ENCODE peak calls at places on chromosomes 3 and 15, in four cellular contexts. One of them, this sample, is unnamed.

GRCh38 chr3:7190094-7190493 is 329.2 kb downstream of the GRM7 start:
- DNase-seq in fibroblast of pulmonary artery: peak
- DNase-seq in kidney: no peak
- DNase-seq in HFFc6: no peak
- DNase-seq in this sample: no peak

GRCh38 chr3:29889230-29889629 is 608.4 kb downstream of the RBMS3 start:
- DNase-seq in fibroblast of pulmonary artery: peak
- DNase-seq in HFFc6: peak
- DNase-seq in kidney: no peak
- DNase-seq in this sample: no peak

GRCh38 chr15:62684143-62684808 is 358.3 kb upstream of the TPM1 start:
- DNase-seq in HFFc6: no peak
- DNase-seq in fibroblast of pulmonary artery: no peak
- DNase-seq in kidney: no peak
- DNase-seq in this sample: no peak

GRCh38 chr3:122314467-122314866 is 10.6 kb upstream of the CSTA start:
- DNase-seq in kidney: no peak
- DNase-seq in HFFc6: no peak
- DNase-seq in fibroblast of pulmonary artery: no peak
- DNase-seq in this sample: no peak

GRCh38 chr3:178382388-178383061 is 153.7 kb upstream of the KCNMB2 start:
- DNase-seq in fibroblast of pulmonary artery: peak
- DNase-seq in kidney: no peak
- DNase-seq in HFFc6: peak
- DNase-seq in this sample: no peak

GRCh38 chr3:126259411-126260391 is 79.3 kb upstream of the ALDH1L1 start:
- DNase-seq in HFFc6: no peak
- DNase-seq in fibroblast of pulmonary artery: peak
- DNase-seq in kidney: no peak
- DNase-seq in this sample: no peak

GRCh38 chr3:8875831-8876230 is 87.4 kb downstream of the RAD18 start:
- DNase-seq in HFFc6: no peak
- DNase-seq in kidney: no peak
- DNase-seq in fibroblast of pulmonary artery: no peak
- DNase-seq in this sample: no peak

GRCh38 chr15:60590935-60591490 is 112.1 kb upstream of the ICE2 start:
- DNase-seq in kidney: peak
- DNase-seq in HFFc6: peak
- DNase-seq in fibroblast of pulmonary artery: peak
- DNase-seq in this sample: peak

GRCh38 chr3:156400735-156401134 is 154.2 kb downstream of the SSR3 start:
- DNase-seq in kidney: no peak
- DNase-seq in fibroblast of pulmonary artery: no peak
- DNase-seq in HFFc6: no peak
- DNase-seq in this sample: no peak

GRCh38 chr3:8988791-8989558 is 25.7 kb upstream of the RAD18 start:
- DNase-seq in fibroblast of pulmonary artery: no peak
- DNase-seq in kidney: no peak
- DNase-seq in HFFc6: no peak
- DNase-seq in this sample: no peak

GRCh38 chr3:122427857-122428471 is 12.1 kb upstream of the WDR5B start:
- DNase-seq in fibroblast of pulmonary artery: no peak
- DNase-seq in HFFc6: no peak
- DNase-seq in kidney: no peak
- DNase-seq in this sample: no peak

GRCh38 chr3:126734324-126734723 is 30.3 kb downstream of the CHCHD6 start:
- DNase-seq in HFFc6: no peak
- DNase-seq in fibroblast of pulmonary artery: no peak
- DNase-seq in kidney: no peak
- DNase-seq in this sample: no peak

GRCh38 chr15:80587816-80588456 is 107.2 kb upstream of the ABHD17C start:
- DNase-seq in fibroblast of pulmonary artery: peak
- DNase-seq in kidney: no peak
- DNase-seq in HFFc6: peak
- DNase-seq in this sample: no peak

GRCh38 chr15:29054171-29055045 is 168.6 kb downstream of the APBA2 start:
- DNase-seq in kidney: no peak
- DNase-seq in fibroblast of pulmonary artery: no peak
- DNase-seq in HFFc6: no peak
- DNase-seq in this sample: no peak

GRCh38 chr3:4828279-4829030 is 150.8 kb upstream of the BHLHE40 start:
- DNase-seq in HFFc6: peak
- DNase-seq in kidney: no peak
- DNase-seq in fibroblast of pulmonary artery: peak
- DNase-seq in this sample: peak

GRCh38 chr15:68464451-68465090 is 32.6 kb upstream of the ITGA11 start:
- DNase-seq in fibroblast of pulmonary artery: peak
- DNase-seq in kidney: no peak
- DNase-seq in HFFc6: peak
- DNase-seq in this sample: no peak

GRCh38 chr3:23567917-23568316 is 237.8 kb upstream of the UBE2E1 start:
- DNase-seq in HFFc6: peak
- DNase-seq in kidney: no peak
- DNase-seq in fibroblast of pulmonary artery: peak
- DNase-seq in this sample: no peak

GRCh38 chr3:133893683-133894333 is 1.9 kb downstream of the RAB6B start:
- DNase-seq in HFFc6: no peak
- DNase-seq in kidney: no peak
- DNase-seq in fibroblast of pulmonary artery: no peak
- DNase-seq in this sample: no peak

GRCh38 chr3:131898346-131898745 is 136.5 kb downstream of the CPNE4 start:
- DNase-seq in kidney: no peak
- DNase-seq in HFFc6: no peak
- DNase-seq in fibroblast of pulmonary artery: no peak
- DNase-seq in this sample: no peak

GRCh38 chr15:71080705-71081104 is 34.6 kb upstream of the THSD4 start:
- DNase-seq in kidney: no peak
- DNase-seq in HFFc6: peak
- DNase-seq in fibroblast of pulmonary artery: peak
- DNase-seq in this sample: no peak

GRCh38 chr3:29764603-29765254 is 483.9 kb downstream of the RBMS3 start:
- DNase-seq in HFFc6: peak
- DNase-seq in kidney: no peak
- DNase-seq in fibroblast of pulmonary artery: peak
- DNase-seq in this sample: no peak

GRCh38 chr3:149592758-149593240 is 65.0 kb downstream of the WWTR1 start:
- DNase-seq in fibroblast of pulmonary artery: no peak
- DNase-seq in HFFc6: no peak
- DNase-seq in kidney: no peak
- DNase-seq in this sample: no peak

GRCh38 chr3:191350389-191351090 is 20.2 kb upstream of the UTS2B start:
- DNase-seq in HFFc6: peak
- DNase-seq in kidney: no peak
- DNase-seq in fibroblast of pulmonary artery: peak
- DNase-seq in this sample: no peak

GRCh38 chr15:72141171-72142084 is 23.2 kb downstream of the SENP8 start:
- DNase-seq in kidney: no peak
- DNase-seq in fibroblast of pulmonary artery: no peak
- DNase-seq in HFFc6: no peak
- DNase-seq in this sample: no peak

GRCh38 chr3:126908752-126909275 is 74.1 kb upstream of the PLXNA1 start:
- DNase-seq in kidney: no peak
- DNase-seq in fibroblast of pulmonary artery: no peak
- DNase-seq in HFFc6: no peak
- DNase-seq in this sample: no peak

GRCh38 chr3:125141596-125142417 is 70.7 kb downstream of the SLC12A8 start:
- DNase-seq in fibroblast of pulmonary artery: peak
- DNase-seq in kidney: peak
- DNase-seq in HFFc6: no peak
- DNase-seq in this sample: peak

GRCh38 chr3:79767953-79768282 is at the start of gene ROBO1:
- DNase-seq in kidney: no peak
- DNase-seq in fibroblast of pulmonary artery: peak
- DNase-seq in HFFc6: no peak
- DNase-seq in this sample: no peak

GRCh38 chr3:157858821-157859220 is 247.4 kb downstream of the SHOX2 start:
- DNase-seq in HFFc6: no peak
- DNase-seq in kidney: no peak
- DNase-seq in fibroblast of pulmonary artery: no peak
- DNase-seq in this sample: no peak

GRCh38 chr15:81098349-81098748 is 35.7 kb upstream of the CFAP161 start:
- DNase-seq in HFFc6: no peak
- DNase-seq in kidney: no peak
- DNase-seq in fibroblast of pulmonary artery: no peak
- DNase-seq in this sample: no peak

GRCh38 chr3:131396170-131396569 is 14.6 kb downstream of the NUDT16 start:
- DNase-seq in fibroblast of pulmonary artery: no peak
- DNase-seq in HFFc6: no peak
- DNase-seq in kidney: no peak
- DNase-seq in this sample: no peak

GRCh38 chr15:56366211-56366610 is 985 bp downstream of the TEX9 start:
- DNase-seq in fibroblast of pulmonary artery: no peak
- DNase-seq in kidney: no peak
- DNase-seq in HFFc6: no peak
- DNase-seq in this sample: no peak

GRCh38 chr3:180633722-180634121 is 31.8 kb downstream of the TTC14 start:
- DNase-seq in HFFc6: no peak
- DNase-seq in fibroblast of pulmonary artery: no peak
- DNase-seq in kidney: no peak
- DNase-seq in this sample: no peak
- TF ChIP-seq CTCF in HFFc6: no peak
- TF ChIP-seq CTCF in fibroblast of pulmonary artery: no peak
- TF ChIP-seq CTCF in kidney: no peak
- TF ChIP-seq CTCF in this sample: no peak

GRCh38 chr3:72102057-72102711 is 317.2 kb upstream of the PROK2 start:
- DNase-seq in HFFc6: no peak
- DNase-seq in fibroblast of pulmonary artery: no peak
- DNase-seq in kidney: no peak
- DNase-seq in this sample: no peak
- TF ChIP-seq CTCF in HFFc6: no peak
- TF ChIP-seq CTCF in fibroblast of pulmonary artery: no peak
- TF ChIP-seq CTCF in kidney: no peak
- TF ChIP-seq CTCF in this sample: no peak

DNA sequence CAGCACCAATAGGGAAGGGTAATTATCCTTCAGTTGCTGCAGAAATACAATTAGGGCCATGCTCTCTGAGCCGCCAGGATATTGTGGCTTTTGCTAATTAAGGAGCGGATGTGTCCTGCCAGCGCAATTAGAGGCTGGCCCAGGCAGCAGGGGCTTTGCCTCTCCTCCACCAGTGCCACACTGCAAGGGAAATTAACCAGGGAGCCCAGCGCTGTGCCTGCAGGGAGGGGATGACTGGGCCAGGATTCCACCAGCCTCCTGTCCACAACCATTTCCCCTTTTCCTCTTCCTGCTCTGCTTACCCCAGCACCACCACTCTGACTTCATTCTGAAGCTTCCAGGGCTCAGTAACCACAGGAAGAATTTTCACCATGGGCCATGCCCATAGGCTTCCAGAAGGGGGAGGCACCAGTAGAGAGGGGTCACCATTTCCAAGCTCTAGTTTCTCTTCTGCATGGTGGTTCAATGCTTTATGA is 10.3 kb upstream of the AEN start:
- DNase-seq in fibroblast of pulmonary artery: no peak
- DNase-seq in kidney: no peak
- DNase-seq in HFFc6: peak
- DNase-seq in this sample: no peak
- TF ChIP-seq CTCF in fibroblast of pulmonary artery: peak
- TF ChIP-seq CTCF in kidney: no peak
- TF ChIP-seq CTCF in HFFc6: peak
- TF ChIP-seq CTCF in this sample: no peak

GRCh38 chr3:21839592-21839991 is 88.6 kb upstream of the ZNF385D start:
- DNase-seq in fibroblast of pulmonary artery: peak
- DNase-seq in HFFc6: peak
- DNase-seq in kidney: no peak
- DNase-seq in this sample: peak
- TF ChIP-seq CTCF in fibroblast of pulmonary artery: peak
- TF ChIP-seq CTCF in HFFc6: peak
- TF ChIP-seq CTCF in kidney: no peak
- TF ChIP-seq CTCF in this sample: peak

GRCh38 chr3:69409831-69410230 is 23.9 kb upstream of the FRMD4B start:
- DNase-seq in kidney: no peak
- DNase-seq in fibroblast of pulmonary artery: no peak
- DNase-seq in HFFc6: no peak
- DNase-seq in this sample: no peak

GRCh38 chr3:69408542-69408941 is 22.7 kb upstream of the FRMD4B start:
- DNase-seq in HFFc6: no peak
- DNase-seq in kidney: no peak
- DNase-seq in fibroblast of pulmonary artery: no peak
- DNase-seq in this sample: no peak

GRCh38 chr3:69406156-69406555 is 20.3 kb upstream of the FRMD4B start:
- DNase-seq in HFFc6: peak
- DNase-seq in fibroblast of pulmonary artery: peak
- DNase-seq in kidney: no peak
- DNase-seq in this sample: no peak

GRCh38 chr3:69408989-69409388 is 23.1 kb upstream of the FRMD4B start:
- DNase-seq in HFFc6: no peak
- DNase-seq in kidney: no peak
- DNase-seq in fibroblast of pulmonary artery: no peak
- DNase-seq in this sample: no peak

GRCh38 chr3:69407908-69408307 is 22.0 kb upstream of the FRMD4B start:
- DNase-seq in HFFc6: no peak
- DNase-seq in kidney: no peak
- DNase-seq in fibroblast of pulmonary artery: no peak
- DNase-seq in this sample: no peak
- TF ChIP-seq CTCF in HFFc6: no peak
- TF ChIP-seq CTCF in kidney: no peak
- TF ChIP-seq CTCF in fibroblast of pulmonary artery: no peak
- TF ChIP-seq CTCF in this sample: no peak

This sample was measured in left lung.